ENCODE peak calls at places on chromosomes 7 and 10, in five cellular contexts. I is osteoblast, S is mammary epithelial cell, E is Peyer's patch, C is cardiac muscle cell. W is an unnamed sample.

GRCh38 chr10:71218046-71218832 is 5.9 kb downstream of the UNC5B start:
- DNase-seq in C (no peak), S (peak; percentile 83), E (no peak), I (no peak), W (no peak)

GRCh38 chr7:15737586-15737985 is 51.1 kb upstream of the MEOX2 start:
- DNase-seq in S (no peak), I (no peak), E (no peak), C (no peak), W (no peak)

GRCh38 chr10:78907458-78908211 is 161.1 kb upstream of the ZMIZ1 start:
- DNase-seq in I (no peak), E (no peak), S (no peak), C (no peak), W (no peak)

GRCh38 chr10:17645591-17646345 is 1.8 kb downstream of the STAM start:
- DNase-seq in I (no peak), C (no peak), E (no peak), S (peak; percentile 80), W (no peak)

GRCh38 chr10:86733260-86733671 is 23.2 kb upstream of the BMPR1A start:
- DNase-seq in S (no peak), E (no peak), I (peak; percentile 52), C (peak; percentile 91), W (no peak)

GRCh38 chr7:6392712-6393666 is 54.8 kb downstream of the DAGLB start:
- DNase-seq in S (peak; percentile 76), I (peak; percentile 89), C (peak; percentile 79), E (peak; percentile 36), W (no peak)

GRCh38 chr7:140136108-140136507 is 40.7 kb downstream of the KDM7A start:
- DNase-seq in S (no peak), C (no peak), E (no peak), I (no peak), W (no peak)

GRCh38 chr7:129110575-129111376 is 33.7 kb upstream of the TSPAN33 start:
- DNase-seq in C (peak; percentile 3), I (no peak), S (peak; percentile 48), E (no peak), W (no peak)

GRCh38 chr10:19811517-19811916 is 4.7 kb upstream of the PLXDC2 start:
- DNase-seq in E (no peak), I (peak; percentile 71), S (peak; percentile 35), C (peak; percentile 47), W (no peak)

GRCh38 chr10:13271552-13272163 is 28.2 kb downstream of the PHYH start:
- DNase-seq in S (no peak), I (peak; percentile 66), E (peak; percentile 55), C (peak; percentile 29), W (peak; percentile 79)

GRCh38 chr7:95132500-95132899 is 191.8 kb downstream of the PON1 start:
- DNase-seq in C (no peak), I (no peak), S (no peak), E (no peak), W (no peak)
- H3K4me3 ChIP-seq in C (no peak overlapping the region), I (no peak overlapping the region), S (no peak overlapping the region), E (no peak overlapping the region), W (no peak overlapping the region)

GRCh38 chr10:30456262-30456661 is 22.3 kb downstream of the MAP3K8 start:
- DNase-seq in I (no peak), E (peak; percentile 79), S (no peak), C (no peak), W (no peak)
- H3K4me3 ChIP-seq in I (no peak overlapping the region), E (no peak overlapping the region), S (no peak overlapping the region), C (no peak overlapping the region), W (no peak overlapping the region)

DNA sequence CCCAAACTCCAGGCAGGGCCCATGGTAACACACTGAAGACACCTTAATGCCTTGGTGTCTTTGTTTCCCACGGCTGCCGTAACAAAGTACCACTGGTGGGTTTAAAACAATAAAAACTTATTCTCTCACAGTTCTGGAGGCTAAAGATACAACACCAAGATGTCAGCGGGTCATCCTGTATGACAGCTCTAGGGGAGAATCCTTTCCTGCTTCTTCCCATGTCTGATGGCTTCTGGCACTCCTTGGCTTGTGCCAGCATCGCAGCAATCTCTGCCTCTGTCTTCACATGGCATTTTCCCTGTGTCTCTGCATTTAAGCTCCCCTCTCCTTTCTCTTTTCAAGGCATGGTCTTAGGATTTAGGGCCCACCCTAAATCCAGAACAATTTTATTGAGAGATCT is 33.1 kb downstream of the PRSS2 start:
- DNase-seq in E (no peak), I (no peak), S (no peak), C (no peak), W (no peak)
- H3K4me3 ChIP-seq in E (no peak overlapping the region), I (no peak overlapping the region), S (no peak overlapping the region), C (no peak overlapping the region), W (no peak overlapping the region)

DNA sequence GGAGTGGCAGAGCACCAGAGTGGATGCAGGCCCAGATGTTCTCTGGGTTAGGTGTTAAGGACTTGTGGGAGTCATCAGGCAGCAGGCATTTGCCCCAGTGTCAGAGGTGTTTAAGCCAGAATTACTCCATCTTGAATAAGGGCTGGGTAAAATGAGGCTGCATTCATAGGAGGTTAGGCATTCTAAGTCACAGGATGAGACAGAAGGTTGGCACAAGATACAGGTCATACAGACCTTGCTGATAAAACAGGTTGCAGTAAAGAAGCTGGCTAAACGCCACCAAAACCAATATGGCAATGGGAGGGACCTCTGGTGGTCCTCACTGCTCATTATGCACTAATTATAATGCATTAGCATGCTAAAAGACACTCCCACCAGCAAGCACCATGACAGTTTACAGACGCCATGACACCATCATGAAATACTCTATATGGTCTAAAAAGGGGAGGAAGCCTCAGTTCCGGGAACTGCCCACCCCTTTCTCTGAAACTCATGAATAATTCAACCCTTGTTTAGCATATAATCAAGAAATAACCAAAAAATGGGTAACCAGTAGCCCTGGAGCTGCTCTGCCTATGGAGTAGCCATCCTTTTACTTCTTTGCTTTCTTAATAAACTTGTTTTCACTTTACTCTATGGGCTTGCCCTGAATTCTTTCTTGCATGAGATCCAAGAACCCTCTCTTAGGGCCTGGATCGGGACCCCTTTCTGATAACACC is 882 bp upstream of the LRRC61 start:
- DNase-seq in S (no peak), I (no peak), E (no peak), C (no peak), W (no peak)
- H3K4me3 ChIP-seq in S (peak overlapping the region; percentile 52), I (peak overlapping the region; percentile 57), E (peak overlapping the region; percentile 84), C (peak overlapping the region; percentile 45), W (peak overlapping the region; percentile 78)

W was measured in right lobe of liver.